ENCODE peak calls at places on chromosomes 11 and 22, in nine cellular contexts. S, Q, R, N, Y, Z, J, A and K are unnamed samples. For H3K4me1, the result is how much of the 10 kb centered on the place peaks cover.

GRCh38 chr22:27238935-27239510 is 562.5 kb downstream of the MN1 start:
- DNase-seq in S (peak), Q (no peak), R (peak), N (peak), Y (no peak), Z (no peak), J (no peak), A (no peak), K (peak)

GRCh38 chr11:128965485-128965884 is 22.8 kb upstream of the TP53AIP1 start:
- DNase-seq in S (no peak), Q (no peak), R (no peak), N (no peak), Y (no peak), Z (no peak), J (no peak), A (no peak), K (no peak)

GRCh38 chr22:17097062-17097461 is 12.3 kb downstream of the IL17RA start:
- DNase-seq in S (no peak), Q (no peak), R (no peak), N (no peak), Y (no peak), Z (no peak), J (no peak), A (peak), K (peak)

GRCh38 chr11:85620243-85620642 is 6.9 kb downstream of the DLG2 start:
- DNase-seq in S (no peak), Q (no peak), R (no peak), N (no peak), Y (no peak), Z (no peak), J (no peak), A (no peak), K (no peak)

GRCh38 chr11:132471491-132471890 is 1060.8 kb downstream of the OPCML start:
- DNase-seq in S (no peak), Q (no peak), R (no peak), N (no peak), Y (no peak), Z (no peak), J (no peak), A (no peak), K (no peak)

GRCh38 chr22:24432059-24432853 is 4.9 kb downstream of the ADORA2A start:
- DNase-seq in S (no peak), Q (no peak), R (peak), N (peak), Y (no peak), Z (peak), J (no peak), A (peak), K (peak)

GRCh38 chr11:67372232-67372992 is 986 bp downstream of the CLCF1 start:
- DNase-seq in S (no peak), Q (no peak), R (peak), N (no peak), Y (no peak), Z (peak), J (no peak), A (peak), K (peak)

GRCh38 chr11:46296520-46297448 is 19.3 kb downstream of the CREB3L1 start:
- DNase-seq in S (no peak), Q (no peak), R (peak), N (peak), Y (no peak), Z (no peak), J (no peak), A (no peak), K (peak)

GRCh38 chr11:115324569-115325432 is 179.4 kb downstream of the CADM1 start:
- DNase-seq in S (peak), Q (no peak), R (no peak), N (no peak), Y (no peak), Z (peak), J (peak), A (no peak), K (no peak)

GRCh38 chr22:22113701-22114100 is 130.9 kb upstream of the VPREB1 start:
- DNase-seq in S (no peak), Q (no peak), R (no peak), N (no peak), Y (no peak), Z (no peak), J (no peak), A (no peak), K (no peak)
- H3K4me3 ChIP-seq in S (no peak), Q (no peak), R (no peak), N (no peak), Y (no peak), Z (no peak), J (no peak), A (no peak), K (no peak)

DNA sequence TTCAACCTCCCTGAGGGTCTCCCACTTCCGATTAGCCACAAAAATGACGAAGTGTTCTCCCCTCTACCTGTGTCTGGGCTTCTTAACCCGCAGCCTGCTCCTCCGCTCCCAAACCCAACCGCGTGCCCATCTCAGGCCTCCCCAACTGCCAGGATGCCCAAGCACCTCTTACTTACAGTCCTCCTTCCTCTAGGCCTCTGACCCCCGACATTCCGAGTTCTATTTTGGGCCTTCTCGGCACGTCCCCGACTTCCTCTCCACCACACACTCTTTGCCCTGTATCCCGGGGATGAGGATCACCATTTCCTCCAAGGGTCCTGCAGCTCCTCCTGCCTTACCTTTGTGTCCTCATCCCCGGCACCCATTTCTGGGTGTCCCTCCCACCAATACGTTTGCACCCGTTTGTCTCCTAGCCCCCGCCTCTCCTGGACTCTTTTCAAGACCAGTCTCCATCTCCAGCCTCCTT is 388 bp upstream of the MUS81 start:
- DNase-seq in S (no peak), Q (no peak), R (no peak), N (no peak), Y (no peak), Z (peak), J (no peak), A (peak), K (no peak)
- TF ChIP-seq POLR2A in S (no peak), Q (no peak), R (no peak), N (no peak), Y (no peak), Z (no peak), J (no peak), A (no peak), K (no peak)

GRCh38 chr11:26188559-26188958 is 143.4 kb upstream of the ANO3 start:
- DNase-seq in S (no peak), Q (no peak), R (no peak), N (no peak), Y (no peak), Z (no peak), J (no peak), A (no peak), K (no peak)

GRCh38 chr11:26193714-26194373 is 138.1 kb upstream of the ANO3 start:
- DNase-seq in S (no peak), Q (no peak), R (no peak), N (no peak), Y (no peak), Z (no peak), J (no peak), A (no peak), K (no peak)

GRCh38 chr11:26187639-26188038 is 144.3 kb upstream of the ANO3 start:
- DNase-seq in S (peak), Q (no peak), R (no peak), N (no peak), Y (no peak), Z (no peak), J (peak), A (no peak), K (no peak)

GRCh38 chr11:26194871-26195270 is 137.1 kb upstream of the ANO3 start:
- DNase-seq in S (no peak), Q (no peak), R (no peak), N (no peak), Y (no peak), Z (no peak), J (no peak), A (no peak), K (no peak)

GRCh38 chr11:26191193-26191592 is 140.7 kb upstream of the ANO3 start:
- DNase-seq in S (no peak), Q (no peak), R (no peak), N (no peak), Y (no peak), Z (no peak), J (no peak), A (no peak), K (no peak)
- H3K4me1 ChIP-seq in S (under half), Q (under half), R (under half), N (under half), Y (under half), Z (under half), J (under half), A (under half), K (under half)

DNA sequence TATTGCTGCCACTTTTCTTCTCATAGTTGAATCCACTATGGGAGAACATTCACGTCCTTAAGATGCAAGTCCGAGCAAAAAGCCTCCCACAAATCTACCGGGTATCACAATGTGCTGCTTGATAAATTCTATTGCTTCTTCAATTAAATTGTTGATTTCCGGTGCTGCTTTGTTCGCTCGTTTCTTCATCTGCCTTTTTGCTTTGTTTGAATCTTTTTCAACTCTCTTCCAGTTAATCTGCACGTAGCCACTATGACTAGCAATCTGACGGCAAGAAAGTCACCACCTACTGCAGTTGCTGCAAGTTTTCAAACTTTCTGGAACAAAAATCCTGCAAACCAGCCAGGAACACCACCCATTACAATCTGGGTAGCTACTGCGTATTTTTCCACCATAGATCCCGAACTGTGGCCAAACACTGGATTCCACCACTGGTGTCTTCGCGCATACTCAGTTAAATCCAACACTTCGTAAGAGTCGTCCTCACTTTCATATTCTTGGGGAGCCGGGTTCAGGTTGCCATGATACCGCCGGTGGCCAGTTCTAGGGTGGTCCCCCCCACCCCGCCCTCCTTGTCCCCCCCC is 59.1 kb downstream of the CLMP start:
- DNase-seq in S (no peak), Q (no peak), R (no peak), N (peak), Y (no peak), Z (no peak), J (no peak), A (no peak), K (no peak)
- H3K4me3 ChIP-seq in S (no peak), Q (no peak), R (no peak), N (peak), Y (no peak), Z (no peak), J (no peak), A (no peak), K (no peak)

DNA sequence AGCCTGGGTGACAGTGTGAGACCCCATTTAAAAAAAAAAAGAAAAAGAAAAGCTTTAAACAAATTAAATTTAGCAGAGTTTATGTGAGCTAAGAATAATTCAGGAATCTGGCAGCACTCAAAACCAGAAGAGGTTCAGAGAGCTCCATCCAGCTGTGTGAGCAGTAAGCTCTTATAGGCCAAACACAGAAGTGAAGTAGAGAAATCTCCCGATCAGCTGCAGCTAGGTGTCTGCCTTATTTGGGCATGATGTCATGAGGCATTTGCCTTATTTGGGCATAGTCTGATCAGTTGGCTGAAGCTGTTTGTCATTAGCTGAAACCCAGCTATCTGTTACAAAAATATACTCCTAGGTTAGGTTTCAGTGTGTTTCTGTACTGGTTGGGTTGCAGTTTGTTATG is 8.2 kb downstream of the MS4A15 start:
- DNase-seq in S (no peak), Q (no peak), R (no peak), N (no peak), Y (no peak), Z (peak), J (no peak), A (no peak), K (no peak)
- TF ChIP-seq POLR2A in S (no peak), Q (no peak), R (no peak), N (no peak), Y (no peak), Z (no peak), J (no peak), A (no peak), K (no peak)

GRCh38 chr11:112017538-112017937 is 7.7 kb upstream of the DLAT start:
- DNase-seq in S (no peak), Q (no peak), R (no peak), N (no peak), Y (no peak), Z (no peak), J (peak), A (no peak), K (no peak)

GRCh38 chr11:112016088-112016764 is 9.0 kb upstream of the DLAT start:
- DNase-seq in S (no peak), Q (no peak), R (no peak), N (no peak), Y (no peak), Z (no peak), J (no peak), A (no peak), K (no peak)

GRCh38 chr11:112019066-112019465 is 6.1 kb upstream of the DLAT start:
- DNase-seq in S (no peak), Q (no peak), R (no peak), N (no peak), Y (no peak), Z (no peak), J (no peak), A (no peak), K (no peak)

GRCh38 chr11:112013501-112014164 is 11.6 kb upstream of the DLAT start:
- DNase-seq in S (no peak), Q (no peak), R (no peak), N (no peak), Y (no peak), Z (no peak), J (no peak), A (no peak), K (no peak)

DNA sequence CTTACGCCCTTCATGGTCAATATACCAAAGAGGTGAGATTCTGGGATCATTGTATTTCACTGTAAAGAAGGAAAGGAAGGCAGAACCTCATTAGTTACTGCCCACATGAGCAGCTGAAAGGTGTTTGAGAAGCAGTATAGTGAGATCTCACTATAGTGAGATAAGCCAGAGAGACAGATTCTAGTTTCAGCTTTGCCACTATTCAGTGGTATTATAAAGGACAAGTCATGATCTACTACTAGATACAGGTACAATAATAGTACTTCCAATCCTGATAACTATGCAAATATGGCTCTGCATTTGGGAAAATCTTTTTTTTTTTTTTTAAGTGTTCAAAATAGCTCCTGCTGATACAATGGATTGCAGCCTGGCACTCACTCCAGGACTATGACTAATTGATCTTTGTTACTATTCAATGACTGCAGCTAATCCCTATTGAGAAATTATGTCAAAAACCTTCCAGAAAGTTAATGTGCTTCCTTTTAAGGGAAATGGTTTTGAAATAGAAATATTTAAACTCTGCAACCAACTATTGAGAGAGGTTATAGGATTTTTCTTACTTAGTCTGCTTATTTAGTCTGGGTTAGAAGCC is 8.3 kb upstream of the DLAT start:
- DNase-seq in S (no peak), Q (no peak), R (no peak), N (no peak), Y (no peak), Z (no peak), J (no peak), A (no peak), K (no peak)
- H3K4me1 ChIP-seq in S (under half), Q (under half), R (under half), N (under half), Y (under half), Z (under half), J (under half), A (under half), K (under half)

GRCh38 chr11:87726511-87726910 is 448.7 kb downstream of the RAB38 start:
- DNase-seq in S (no peak), Q (no peak), R (no peak), N (no peak), Y (no peak), Z (no peak), J (no peak), A (no peak), K (no peak)

GRCh38 chr11:87724358-87724757 is 450.9 kb downstream of the RAB38 start:
- DNase-seq in S (no peak), Q (no peak), R (no peak), N (no peak), Y (no peak), Z (no peak), J (no peak), A (no peak), K (no peak)

GRCh38 chr11:87719311-87720073 is 455.8 kb downstream of the RAB38 start:
- DNase-seq in S (no peak), Q (no peak), R (no peak), N (no peak), Y (no peak), Z (no peak), J (no peak), A (no peak), K (no peak)

GRCh38 chr11:87722756-87723599 is 452.3 kb downstream of the RAB38 start:
- DNase-seq in S (peak), Q (no peak), R (no peak), N (no peak), Y (no peak), Z (peak), J (peak), A (no peak), K (no peak)
- H3K4me3 ChIP-seq in S (no peak), Q (no peak), R (no peak), N (no peak), Y (no peak), Z (no peak), J (no peak), A (no peak), K (no peak)

GRCh38 chr22:21693999-21694341 is 28.2 kb downstream of the PPIL2 start:
- DNase-seq in S (no peak), Q (no peak), R (no peak), N (no peak), Y (no peak), Z (no peak), J (no peak), A (no peak), K (no peak)
- TF ChIP-seq POLR2A in S (no peak), Q (no peak), R (no peak), N (no peak), Y (no peak), Z (no peak), J (no peak), A (no peak), K (no peak)

DNA sequence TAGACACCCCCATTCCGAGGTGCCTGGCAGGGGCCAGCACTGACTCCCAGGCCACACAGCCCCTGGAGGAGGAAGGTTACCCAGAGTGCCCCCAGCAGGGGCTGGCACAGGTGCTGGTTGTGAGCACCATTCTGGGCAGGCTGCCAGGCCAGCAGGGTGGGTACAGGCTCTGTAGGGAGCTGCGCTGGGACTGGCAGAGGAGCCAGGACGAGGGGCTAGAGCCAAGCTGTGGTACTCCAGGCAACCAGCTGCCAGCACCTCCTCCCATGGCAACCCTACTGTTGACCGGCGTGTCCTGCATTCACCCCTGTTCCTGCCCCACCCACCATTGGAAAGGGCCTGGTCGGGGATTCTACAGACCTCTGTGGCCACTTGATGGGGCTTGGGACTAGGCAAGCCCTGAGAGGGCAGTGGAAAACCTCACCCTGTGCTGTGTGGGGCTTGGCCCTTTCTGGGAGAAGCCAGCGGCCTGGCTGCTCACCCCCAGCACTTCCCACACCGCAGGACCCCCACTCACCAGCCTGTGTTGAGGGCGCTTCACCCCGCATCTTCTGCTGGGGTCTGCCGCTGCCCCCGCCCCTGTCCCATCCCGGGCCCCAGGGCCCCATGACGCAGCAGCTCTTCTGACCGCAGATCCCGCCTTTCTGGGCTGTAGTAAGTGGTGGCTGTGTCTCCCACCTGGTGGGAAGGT is 1.9 kb downstream of the CLDN5 start:
- DNase-seq in S (no peak), Q (no peak), R (no peak), N (peak), Y (no peak), Z (peak), J (no peak), A (no peak), K (no peak)
- H3K4me1 ChIP-seq in S (under half), Q (under half), R (under half), N (under half), Y (under half), Z (under half), J (under half), A (under half), K (under half)